ENCODE peak calls at places on chromosomes 12 and 14, in five cellular contexts. O, K, H, G and S are unnamed samples.

GRCh38 chr12:121166356-121166755 is 33.7 kb downstream of the P2RX7 start:
- DNase-seq in O (no peak), H (no peak), K (no peak), G (no peak), S (no peak)

GRCh38 chr12:116277393-116278258 is at the start of gene MED13L:
- DNase-seq in K (peak), O (no peak), H (peak), G (peak), S (no peak)

GRCh38 chr14:96094211-96094610 is 55.0 kb downstream of the C14orf132 start:
- DNase-seq in H (no peak), O (no peak), K (no peak), G (no peak), S (no peak)

GRCh38 chr12:122841544-122842321 is 6.5 kb downstream of the HIP1R start:
- DNase-seq in K (no peak), G (peak), H (peak), O (no peak), S (no peak)

GRCh38 chr12:64670856-64671639 is 60.8 kb downstream of the RASSF3 start:
- DNase-seq in H (peak), O (peak), G (no peak), K (no peak), S (peak)

GRCh38 chr12:130027798-130028197 is 124.0 kb upstream of the TMEM132D start:
- DNase-seq in H (no peak), K (no peak), G (no peak), O (no peak), S (no peak)

GRCh38 chr14:76891436-76891835 is 65.2 kb downstream of the LRRC74A start:
- DNase-seq in O (no peak), G (no peak), K (no peak), H (no peak), S (no peak)

GRCh38 chr14:55537782-55538181 is 42.2 kb upstream of the KTN1 start:
- DNase-seq in H (no peak), G (no peak), O (no peak), K (no peak), S (no peak)

GRCh38 chr14:87996276-87996592 is 3.3 kb upstream of the GALC start:
- DNase-seq in H (no peak), K (no peak), O (no peak), G (no peak), S (no peak)

GRCh38 chr14:96225745-96226151 is 21.1 kb downstream of the BDKRB2 start:
- DNase-seq in G (peak), O (peak), K (no peak), H (no peak), S (no peak)

GRCh38 chr12:91138337-91138905 is 27.1 kb upstream of the LUM start:
- DNase-seq in H (no peak), O (no peak), K (no peak), G (no peak), S (no peak)

GRCh38 chr14:30389134-30389900 is 169.6 kb upstream of the G2E3 start:
- DNase-seq in H (no peak), G (no peak), O (no peak), K (no peak), S (peak)

GRCh38 chr14:71551291-71551955 is 380.8 kb upstream of the RGS6 start:
- DNase-seq in O (no peak), H (no peak), G (no peak), K (no peak), S (peak)

GRCh38 chr12:50182461-50182860 is 15.3 kb upstream of the CERS5 start:
- DNase-seq in G (no peak), H (no peak), K (no peak), O (no peak), S (no peak)

GRCh38 chr12:107884769-107885694 is 110.5 kb downstream of the ASCL4 start:
- DNase-seq in K (no peak), H (peak), G (peak), O (no peak), S (peak)

GRCh38 chr14:91108941-91109611 is 4.8 kb upstream of the DGLUCY start:
- DNase-seq in G (no peak), O (no peak), H (peak), K (no peak), S (no peak)

GRCh38 chr12:130286741-130287140 is 50.9 kb upstream of the PIWIL1 start:
- DNase-seq in O (no peak), K (no peak), G (no peak), H (no peak), S (no peak)

GRCh38 chr12:105769486-105769885 is 369.3 kb downstream of the NUAK1 start:
- DNase-seq in O (no peak), H (no peak), G (no peak), K (no peak), S (no peak)

GRCh38 chr12:52787324-52787996 is 8.5 kb downstream of the KRT3 start:
- DNase-seq in O (no peak), G (no peak), H (no peak), K (no peak), S (no peak)

GRCh38 chr12:49089831-49090773 is 4.5 kb downstream of the DHH start:
- DNase-seq in O (no peak), K (no peak), H (peak), G (no peak), S (no peak)

GRCh38 chr12:93970892-93971688 is 177.3 kb upstream of the PLXNC1 start:
- DNase-seq in O (no peak), H (no peak), K (no peak), G (no peak), S (no peak)

GRCh38 chr12:53223391-53224267 is 8.4 kb downstream of the RARG start:
- DNase-seq in K (no peak), G (no peak), O (no peak), H (no peak), S (no peak)

GRCh38 chr14:102930753-102931579 is 8.5 kb downstream of the AMN start:
- DNase-seq in O (peak), H (peak), K (no peak), G (peak), S (peak)

GRCh38 chr14:65361920-65362319 is 50.6 kb upstream of the FUT8 start:
- DNase-seq in G (no peak), K (no peak), H (peak), O (no peak), S (no peak)

GRCh38 chr14:50116986-50117385 is 614 bp upstream of the VCPKMT start:
- DNase-seq in H (no peak), G (no peak), K (no peak), O (no peak), S (no peak)

DNA sequence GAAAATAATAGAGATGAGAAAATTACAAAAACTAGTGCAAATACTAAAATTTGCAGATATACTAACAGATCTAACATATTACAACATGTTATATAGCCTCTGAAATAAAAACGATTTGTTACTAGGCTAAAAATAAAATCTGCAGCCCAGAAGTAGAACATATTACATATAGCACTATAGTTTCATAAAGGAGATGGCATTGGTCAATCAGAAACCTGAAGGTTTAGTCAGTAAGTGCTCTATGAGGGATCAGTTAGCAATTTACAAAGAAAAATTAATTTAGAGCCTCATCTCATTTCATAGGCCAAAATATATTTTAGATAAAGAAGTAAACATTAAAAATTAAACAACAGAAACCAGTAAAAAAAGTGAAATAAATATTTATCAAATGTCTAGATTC is 41.0 kb downstream of the IFNG-AS1 start:
- DNase-seq in H (no peak), G (no peak), K (no peak), O (no peak), S (no peak)
- H3K4me3 ChIP-seq in H (no peak), G (no peak), K (no peak), O (no peak), S (no peak)

GRCh38 chr12:118034429-118035193 is 18.1 kb downstream of the RFC5 start:
- DNase-seq in K (no peak), O (no peak), G (no peak), H (no peak), S (no peak)
- TF ChIP-seq CTCF in K (no peak), O (peak), G (peak), H (no peak), S (peak)

GRCh38 chr12:127455347-127456265 is 811.4 kb upstream of the TMEM132C start:
- DNase-seq in G (no peak), H (no peak), K (no peak), O (no peak), S (no peak)
- H3K4me3 ChIP-seq in G (no peak), H (peak), K (no peak), O (no peak), S (no peak)

GRCh38 chr14:104749958-104750529 is 2.9 kb upstream of the SIVA1 start:
- DNase-seq in H (no peak), K (no peak), G (no peak), O (no peak), S (no peak)

GRCh38 chr14:104752338-104752734 is 611 bp upstream of the SIVA1 start:
- DNase-seq in K (no peak), H (no peak), O (no peak), G (no peak), S (no peak)

GRCh38 chr14:104752735-104753527 is at the start of gene SIVA1:
- DNase-seq in H (peak), K (peak), O (peak), G (peak), S (peak)

GRCh38 chr14:104750658-104751057 is 2.3 kb upstream of the SIVA1 start:
- DNase-seq in H (no peak), G (no peak), K (no peak), O (no peak), S (no peak)

GRCh38 chr14:104751539-104752337 is 1.2 kb upstream of the SIVA1 start:
- DNase-seq in K (no peak), H (no peak), O (no peak), G (no peak), S (no peak)
- TF ChIP-seq CTCF in K (peak), H (no peak), O (no peak), G (no peak), S (no peak)

GRCh38 chr12:97464241-97465011 is 1.8 kb downstream of the RMST start:
- DNase-seq in O (no peak), G (no peak), H (no peak), K (no peak), S (no peak)
- H3K4me3 ChIP-seq in O (no peak), G (no peak), H (no peak), K (no peak), S (no peak)

GRCh38 chr14:56874375-56874774 is 64.1 kb upstream of the OTX2 start:
- DNase-seq in O (no peak), K (no peak), H (peak), G (peak), S (no peak)
- TF ChIP-seq CTCF in O (peak), K (peak), H (peak), G (peak), S (peak)

DNA sequence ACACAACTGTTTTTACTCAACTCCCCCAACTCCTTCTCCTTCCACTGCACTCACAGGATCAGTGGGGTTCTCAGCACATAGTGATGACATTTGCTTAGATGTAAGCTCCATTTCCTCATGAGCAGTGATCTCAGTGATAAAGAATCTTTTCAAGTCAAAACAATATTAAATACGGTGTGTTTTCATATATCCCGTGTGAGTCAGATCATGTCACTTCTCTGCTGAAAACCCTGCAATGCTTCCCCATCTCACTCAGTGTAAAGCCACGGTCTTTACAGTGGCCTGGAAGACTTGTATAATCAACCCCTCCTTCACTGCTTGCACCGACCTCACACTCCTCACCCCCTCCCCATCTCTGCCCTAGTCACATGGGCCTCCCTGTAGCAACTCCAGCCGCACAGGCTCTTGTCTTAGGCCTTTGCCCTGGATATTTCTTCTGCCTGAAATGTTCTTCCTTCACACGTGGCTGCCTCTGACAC is 149.7 kb upstream of the ARHGAP5 start:
- DNase-seq in G (no peak), H (no peak), O (peak), K (no peak), S (peak)
- H3K4me3 ChIP-seq in G (no peak), H (no peak), O (no peak), K (no peak), S (no peak)

DNA sequence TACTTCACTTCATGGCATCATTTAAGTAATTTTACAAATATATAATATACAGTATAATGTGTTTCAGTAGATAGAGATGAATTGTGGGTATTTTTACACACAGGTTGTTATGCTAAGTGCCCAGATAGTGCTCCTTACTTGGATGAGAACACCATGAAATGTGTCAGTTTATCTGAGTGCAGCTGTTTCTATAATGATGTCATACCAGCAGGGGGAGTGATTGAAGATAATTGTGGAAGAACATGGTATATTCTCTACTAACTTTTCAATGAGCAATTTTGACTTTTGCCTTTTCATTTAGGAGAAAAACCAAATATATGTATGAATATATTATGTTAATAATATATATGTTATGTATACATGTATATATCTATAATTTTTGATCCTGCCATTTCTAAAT is 221.6 kb downstream of the LRRK2 start:
- DNase-seq in G (no peak), K (no peak), O (no peak), H (no peak), S (no peak)
- TF ChIP-seq CTCF in G (peak), K (peak), O (peak), H (no peak), S (peak)